ENCODE peak calls at places on chromosomes 2 and 18, in five cellular contexts. Q is A549, M is HepG2, S is GM12878, Y is K562. B is an unnamed sample.

GRCh38 chr2:225806105-225806504 is 406.6 kb downstream of the NYAP2 start:
- DNase-seq in Q (no peak), M (no peak), S (no peak), Y (no peak), B (no peak)

GRCh38 chr2:72994991-72995380 is 76.5 kb downstream of the SFXN5 start:
- DNase-seq in Q (no peak), M (no peak), S (no peak), Y (no peak), B (no peak)

GRCh38 chr18:11950824-11951223 is 30.5 kb upstream of the IMPA2 start:
- DNase-seq in Q (no peak), M (no peak), S (no peak), Y (no peak), B (no peak)

GRCh38 chr2:98453531-98453930 is 8.9 kb downstream of the INPP4A start:
- DNase-seq in Q (no peak), M (no peak), S (no peak), Y (no peak), B (no peak)

GRCh38 chr2:69065735-69066336 is 52.9 kb downstream of the ANTXR1 start:
- DNase-seq in Q (no peak), M (no peak), S (no peak), Y (no peak), B (no peak)

GRCh38 chr2:96550787-96551604 is 14.4 kb downstream of the ARID5A start:
- DNase-seq in Q (no peak), M (peak; percentile 63), S (no peak), Y (no peak), B (no peak)

GRCh38 chr2:132465917-132466316 is 49.3 kb downstream of the GPR39 start:
- DNase-seq in Q (no peak), M (no peak), S (no peak), Y (no peak), B (no peak)

GRCh38 chr2:178477443-178478099 is 829 bp downstream of the FKBP7 start:
- DNase-seq in Q (no peak), M (no peak), S (no peak), Y (no peak), B (no peak)

GRCh38 chr2:39851691-39852110 is 72.6 kb upstream of the THUMPD2 start:
- DNase-seq in Q (no peak), M (no peak), S (no peak), Y (no peak), B (no peak)

GRCh38 chr18:45916302-45916701 is 50.8 kb downstream of the EPG5 start:
- DNase-seq in Q (no peak), M (peak; percentile 4), S (no peak), Y (peak; percentile 17), B (no peak)

GRCh38 chr2:222568866-222569265 is 87.0 kb downstream of the FARSB start:
- DNase-seq in Q (no peak), M (no peak), S (no peak), Y (no peak), B (no peak)

GRCh38 chr2:134869941-134870736 is 31.7 kb downstream of the ACMSD start:
- DNase-seq in Q (no peak), M (no peak), S (no peak), Y (no peak), B (no peak)

GRCh38 chr2:228689049-228689448 is 507.6 kb upstream of the SPHKAP start:
- DNase-seq in Q (no peak), M (no peak), S (no peak), Y (no peak), B (no peak)

GRCh38 chr18:48043166-48043565 is 112.7 kb upstream of the SMAD2 start:
- DNase-seq in Q (no peak), M (no peak), S (no peak), Y (no peak), B (no peak)

GRCh38 chr18:55041366-55041765 is 82.1 kb upstream of the CCDC68 start:
- DNase-seq in Q (no peak), M (no peak), S (no peak), Y (no peak), B (no peak)

GRCh38 chr2:133993160-133993559 is 260.7 kb upstream of the MGAT5 start:
- DNase-seq in Q (no peak), M (no peak), S (no peak), Y (no peak), B (no peak)

DNA sequence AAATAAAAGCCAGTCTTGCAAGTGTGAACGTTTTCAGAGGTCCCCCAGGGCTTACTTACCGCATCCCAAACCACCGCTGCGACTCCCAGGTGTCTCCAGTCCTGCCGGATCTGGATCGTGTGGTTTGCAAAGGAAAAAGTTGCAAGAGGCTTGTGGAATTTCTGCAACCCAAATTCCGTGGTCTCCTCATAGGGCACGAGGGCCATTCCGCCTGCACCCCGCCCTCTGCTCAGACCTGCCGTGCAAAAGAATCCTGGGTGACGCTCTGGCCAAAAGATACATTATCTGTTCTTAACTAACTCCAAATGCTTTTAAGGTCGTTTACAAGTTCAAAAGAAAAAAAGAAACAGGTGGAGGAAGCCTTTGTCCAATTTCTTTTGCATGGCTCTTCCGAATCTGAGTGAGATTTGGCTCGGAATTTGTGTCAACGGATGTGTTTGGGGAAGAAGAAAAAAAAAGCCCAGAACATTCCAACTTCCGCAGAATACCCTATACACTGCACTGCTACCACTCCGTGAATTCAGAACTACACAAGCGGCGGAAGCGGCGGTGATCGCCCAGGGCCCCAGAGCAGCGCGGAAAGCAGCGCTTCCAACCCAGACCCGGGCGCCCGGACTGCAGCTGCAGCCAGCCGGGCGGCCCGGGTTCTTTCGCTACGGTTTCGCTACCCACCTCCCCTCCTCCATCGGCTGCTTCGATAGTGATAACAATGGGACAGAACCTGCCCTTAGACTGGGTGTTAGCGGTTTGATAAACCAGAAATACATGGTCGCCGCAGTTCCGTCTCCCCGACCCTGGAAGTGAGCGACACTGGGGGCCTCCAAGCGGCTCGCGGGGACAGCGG is 802 bp downstream of the METTL21A start:
- DNase-seq in Q (peak; percentile 41), M (peak; percentile 64), S (no peak), Y (peak; percentile 10), B (peak; percentile 73)
- TF ChIP-seq MYC in Q (no peak), M (no peak), S (no peak), Y (no peak), B (no peak)

DNA sequence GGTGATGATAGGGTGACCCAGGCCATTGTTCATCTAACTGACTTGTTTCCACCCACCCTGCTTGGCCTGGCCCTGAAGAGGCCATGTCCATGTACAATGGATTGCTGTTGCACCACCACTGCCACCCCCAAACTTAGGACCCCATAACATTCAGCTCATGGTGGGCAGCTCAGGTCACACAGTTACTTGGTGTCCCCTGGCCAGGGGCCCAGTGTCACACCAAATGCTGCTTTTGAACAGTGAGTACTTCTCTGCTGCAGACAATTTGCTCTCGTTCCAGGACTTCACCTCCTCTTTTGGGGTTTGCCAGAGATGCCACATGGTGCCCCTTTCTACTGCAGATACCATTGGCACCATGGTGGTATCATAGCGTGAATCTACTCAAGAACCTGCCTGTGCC is 11.7 kb downstream of the MAB21L4 start:
- DNase-seq in Q (no peak), M (no peak), S (no peak), Y (no peak), B (no peak)
- H3K4me2 ChIP-seq in Q (no peak overlapping the region), M (no peak overlapping the region), S (no peak overlapping the region), Y (no peak overlapping the region), B (no peak overlapping the region)

GRCh38 chr2:240567137-240567871 is 980 bp upstream of the RNPEPL1 start:
- DNase-seq in Q (no peak), M (no peak), S (no peak), Y (no peak), B (peak; percentile 16)
- TF ChIP-seq CTCF in Q (no peak), M (no peak), S (no peak), Y (no peak), B (no peak)

DNA sequence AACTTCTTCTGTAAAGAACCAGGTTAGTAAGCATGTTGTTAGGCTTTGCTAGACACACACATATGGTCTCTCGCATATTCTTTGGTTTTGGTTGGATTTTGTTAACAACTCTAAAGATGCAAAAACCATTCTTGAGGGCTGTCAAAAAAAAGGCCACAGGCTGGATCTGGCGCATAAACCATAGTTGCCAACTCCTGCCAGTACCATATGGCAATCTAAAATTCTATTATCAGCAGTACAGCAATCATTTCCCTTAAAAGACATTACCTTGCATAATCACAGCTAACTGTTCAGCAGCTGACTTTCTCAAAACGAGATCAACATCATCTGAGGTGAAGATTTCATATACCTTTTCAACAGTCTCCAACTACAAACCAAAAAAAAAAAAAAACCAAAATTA is 63.5 kb downstream of the RTTN start:
- DNase-seq in Q (no peak), M (no peak), S (no peak), Y (no peak), B (no peak)
- TF ChIP-seq MYC in Q (no peak), M (no peak), S (no peak), Y (no peak), B (no peak)

DNA sequence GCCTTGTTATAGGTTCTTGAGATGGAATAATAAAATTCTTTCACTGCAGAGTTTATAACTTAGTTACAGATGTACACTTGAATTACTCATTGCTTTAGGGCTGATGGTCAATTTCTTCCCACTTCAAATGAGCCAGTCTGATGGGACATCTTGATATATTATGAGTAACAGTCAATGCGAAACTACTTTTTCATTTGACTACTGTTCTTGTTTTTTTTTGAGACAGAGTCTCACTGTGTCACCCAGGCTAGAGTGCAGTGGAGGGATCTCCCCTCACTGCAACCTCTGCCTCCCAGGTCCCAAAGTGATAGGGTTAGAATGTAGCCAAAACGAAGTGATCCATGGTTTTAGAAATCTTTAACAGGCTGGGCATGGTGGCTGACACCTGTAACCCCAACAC is 57.1 kb downstream of the ST3GAL5 start:
- DNase-seq in Q (no peak), M (no peak), S (no peak), Y (no peak), B (no peak)
- H3K4me2 ChIP-seq in Q (no peak overlapping the region), M (no peak overlapping the region), S (no peak overlapping the region), Y (no peak overlapping the region), B (no peak overlapping the region)

DNA sequence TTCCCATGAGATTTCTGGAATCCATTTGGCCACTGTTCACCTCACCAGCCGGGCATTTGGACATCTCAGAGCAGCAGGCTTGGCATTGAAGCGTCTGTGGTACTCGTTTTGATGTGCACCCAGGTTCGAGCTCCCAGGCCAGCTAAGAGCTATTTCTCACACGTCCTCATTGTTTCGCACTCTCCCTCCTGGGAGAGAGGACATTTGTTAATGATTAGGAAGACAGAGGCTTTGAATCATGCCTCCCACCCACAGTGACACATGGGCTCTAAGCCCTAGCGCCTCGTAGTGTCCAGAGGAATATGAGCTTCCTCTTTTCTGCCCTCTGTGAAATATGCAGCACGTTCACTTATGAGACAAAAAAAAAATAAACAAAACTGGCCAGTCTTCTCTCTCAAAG is 361.8 kb downstream of the RND3 start:
- DNase-seq in Q (peak; percentile 61), M (no peak), S (no peak), Y (no peak), B (peak; percentile 7)
- TF ChIP-seq CTCF in Q (peak; percentile 37), M (no peak), S (no peak), Y (no peak), B (no peak)

GRCh38 chr18:10771053-10771709 is 245.4 kb downstream of the NAPG start:
- DNase-seq in Q (no peak), M (no peak), S (peak; percentile 17), Y (no peak), B (no peak)
- TF ChIP-seq MYC in Q (no peak), M (no peak), S (no peak), Y (no peak), B (no peak)

DNA sequence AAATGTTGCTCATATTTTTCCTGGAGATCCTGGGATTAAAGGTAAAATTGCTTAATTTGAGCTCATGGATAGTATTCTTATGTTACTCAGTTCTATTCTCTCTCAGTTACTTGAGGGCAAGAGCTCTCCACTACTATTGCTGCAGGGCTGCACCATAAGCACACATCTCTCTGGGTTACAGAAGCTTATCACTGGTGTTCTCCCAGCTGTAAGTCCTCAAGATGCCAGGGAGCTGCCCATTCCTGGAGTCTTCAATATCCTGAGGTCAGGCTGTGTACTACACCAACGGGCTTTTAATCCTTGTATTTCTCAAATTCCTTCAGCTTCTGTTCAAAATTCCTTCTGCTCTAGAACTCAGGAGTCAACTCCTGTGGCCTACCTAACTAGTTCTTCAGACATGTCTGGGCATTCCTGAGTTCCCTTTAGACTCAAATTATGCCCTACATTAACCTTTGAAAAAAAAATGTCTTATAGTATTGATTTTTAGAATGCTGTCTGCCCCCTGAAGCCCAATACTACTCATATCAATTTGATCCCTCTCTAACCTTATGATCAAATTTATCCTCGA is 17.7 kb upstream of the COBLL1 start:
- DNase-seq in Q (no peak), M (no peak), S (no peak), Y (no peak), B (no peak)
- H3K4me2 ChIP-seq in Q (no peak overlapping the region), M (peak overlapping the region; percentile 36), S (no peak overlapping the region), Y (no peak overlapping the region), B (no peak overlapping the region)